ENCODE peak calls at places on chromosomes 6 and 20, in five cellular contexts. One of them, this sample, is unnamed.

GRCh38 chr6:125781307-125781868 is 9.4 kb upstream of the NCOA7 start:
- DNase-seq in PC-3: peak; percentile 31
- DNase-seq in A172: no peak
- DNase-seq in GM20000: peak; percentile 49
- DNase-seq in EL: peak; percentile 31
- DNase-seq in this sample: no peak

GRCh38 chr20:18943542-18943941 is 130.0 kb downstream of the SCP2D1 start:
- DNase-seq in GM20000: no peak
- DNase-seq in EL: no peak
- DNase-seq in PC-3: peak; percentile 43
- DNase-seq in A172: peak; percentile 49
- DNase-seq in this sample: no peak

GRCh38 chr20:62167474-62167873 is 15.4 kb upstream of the MTG2 start:
- DNase-seq in PC-3: no peak
- DNase-seq in EL: no peak
- DNase-seq in GM20000: no peak
- DNase-seq in A172: no peak
- DNase-seq in this sample: no peak

GRCh38 chr6:17691925-17692538 is 14.7 kb downstream of the NUP153 start:
- DNase-seq in EL: no peak
- DNase-seq in GM20000: no peak
- DNase-seq in PC-3: no peak
- DNase-seq in A172: no peak
- DNase-seq in this sample: no peak

GRCh38 chr6:148530394-148530923 is 187.8 kb downstream of the SASH1 start:
- DNase-seq in A172: peak; percentile 55
- DNase-seq in EL: peak; percentile 92
- DNase-seq in PC-3: peak; percentile 32
- DNase-seq in GM20000: peak; percentile 32
- DNase-seq in this sample: peak; percentile 52

GRCh38 chr6:53922571-53922981 is 127.8 kb downstream of the LRRC1 start:
- DNase-seq in GM20000: no peak
- DNase-seq in EL: no peak
- DNase-seq in A172: peak; percentile 63
- DNase-seq in PC-3: no peak
- DNase-seq in this sample: peak; percentile 44

GRCh38 chr20:571754-572331 is 28.3 kb upstream of the CSNK2A1 start:
- DNase-seq in PC-3: peak; percentile 16
- DNase-seq in A172: peak; percentile 26
- DNase-seq in GM20000: no peak
- DNase-seq in EL: peak; percentile 18
- DNase-seq in this sample: no peak

GRCh38 chr20:1811621-1812498 is 83.3 kb upstream of the SIRPA start:
- DNase-seq in A172: no peak
- DNase-seq in EL: no peak
- DNase-seq in GM20000: no peak
- DNase-seq in PC-3: no peak
- DNase-seq in this sample: peak; percentile 55

GRCh38 chr6:157867155-157867559 is 44.1 kb downstream of the SNX9 start:
- DNase-seq in A172: peak; percentile 43
- DNase-seq in GM20000: no peak
- DNase-seq in PC-3: peak; percentile 48
- DNase-seq in EL: peak; percentile 47
- DNase-seq in this sample: peak; percentile 42

GRCh38 chr6:41767112-41767946 is 12.4 kb downstream of the FRS3 start:
- DNase-seq in A172: peak; percentile 78
- DNase-seq in PC-3: peak; percentile 93
- DNase-seq in EL: peak; percentile 96
- DNase-seq in GM20000: no peak
- DNase-seq in this sample: peak; percentile 70

GRCh38 chr6:3610896-3611295 is 140.6 kb downstream of the PXDC1 start:
- DNase-seq in A172: no peak
- DNase-seq in PC-3: no peak
- DNase-seq in GM20000: no peak
- DNase-seq in EL: no peak
- DNase-seq in this sample: no peak

GRCh38 chr6:156430361-156430760 is 346.8 kb upstream of the ARID1B start:
- DNase-seq in GM20000: no peak
- DNase-seq in EL: no peak
- DNase-seq in A172: no peak
- DNase-seq in PC-3: no peak
- DNase-seq in this sample: no peak

GRCh38 chr6:73798592-73798991 is 102.6 kb downstream of the CD109 start:
- DNase-seq in PC-3: peak; percentile 44
- DNase-seq in GM20000: peak; percentile 58
- DNase-seq in A172: peak; percentile 85
- DNase-seq in EL: peak; percentile 95
- DNase-seq in this sample: peak; percentile 86

GRCh38 chr20:47487175-47487917 is 14.3 kb upstream of the NCOA3 start:
- DNase-seq in EL: no peak
- DNase-seq in A172: peak; percentile 25
- DNase-seq in GM20000: peak; percentile 66
- DNase-seq in PC-3: no peak
- DNase-seq in this sample: no peak

GRCh38 chr6:137241481-137242011 is 22.4 kb upstream of the IFNGR1 start:
- DNase-seq in EL: peak; percentile 59
- DNase-seq in A172: peak; percentile 28
- DNase-seq in GM20000: no peak
- DNase-seq in PC-3: peak; percentile 56
- DNase-seq in this sample: peak; percentile 13